ENCODE peak calls at places on chromosomes 16 and 17, in nine cellular contexts. W is hepatocyte, L is HFF-Myc, B is sciatic nerve, D is Right ventricle myocardium superior, K is esophagus squamous epithelium, C is HTR-8/SVneo, Y is NCI-H446, X is ovary. G is an unnamed sample.
A peak's percentile ranks its signal among the peaks of the same experiment; 100 is the strongest.

GRCh38 chr16:80806957-80807356 is 2.6 kb upstream of the CDYL2 start:
- DNase-seq in W (no peak), D (no peak), B (no peak), K (no peak), L (peak; percentile 24), Y (no peak), X (no peak), C (peak; percentile 53), G (no peak)

GRCh38 chr17:12987120-12987519 is 30.7 kb downstream of the ELAC2 start:
- DNase-seq in L (no peak), C (no peak), B (no peak), Y (no peak), W (no peak), K (no peak), D (no peak), X (no peak), G (no peak)

GRCh38 chr16:15725641-15726240 is 75.7 kb downstream of the NDE1 start:
- DNase-seq in L (no peak), W (no peak), X (no peak), K (no peak), Y (no peak), D (no peak), C (no peak), B (no peak), G (no peak)

GRCh38 chr16:50309527-50310307 is 43.4 kb downstream of the ADCY7 start:
- DNase-seq in K (no peak), B (no peak), W (peak; percentile 3), D (peak; percentile 46), C (peak; percentile 33), Y (no peak), L (no peak), X (peak; percentile 58), G (peak; percentile 27)

GRCh38 chr17:19558946-19559345 is 25.3 kb downstream of the SLC47A1 start:
- DNase-seq in X (no peak), Y (no peak), C (no peak), K (no peak), W (no peak), D (no peak), L (no peak), B (no peak), G (no peak)

GRCh38 chr17:20896153-20896649 is 146.6 kb downstream of the USP22 start:
- DNase-seq in B (peak; percentile 65), X (peak; percentile 70), D (peak; percentile 51), K (no peak), L (no peak), W (no peak), Y (no peak), C (peak; percentile 78), G (peak; percentile 31)

GRCh38 chr17:76725580-76726230 is 701 bp downstream of the JMJD6 start:
- DNase-seq in L (no peak), Y (no peak), D (peak; percentile 86), C (no peak), B (peak; percentile 85), X (peak; percentile 75), K (no peak), W (peak; percentile 81), G (peak; percentile 77)

GRCh38 chr17:62648247-62648953 is 20.9 kb downstream of the MRC2 start:
- DNase-seq in C (no peak), D (peak; percentile 55), Y (no peak), L (no peak), B (no peak), W (no peak), X (no peak), K (no peak), G (no peak)

GRCh38 chr16:77794586-77794985 is 6.2 kb downstream of the VAT1L start:
- DNase-seq in K (no peak), L (no peak), D (no peak), X (no peak), Y (no peak), B (no peak), W (no peak), C (no peak), G (no peak)

GRCh38 chr17:49748223-49748622 is 15.7 kb downstream of the FAM117A start:
- DNase-seq in L (no peak), B (no peak), X (no peak), Y (no peak), K (no peak), W (no peak), D (no peak), C (no peak), G (no peak)

GRCh38 chr17:66403846-66404597 is 101.6 kb downstream of the PRKCA start:
- DNase-seq in B (no peak), W (no peak), X (no peak), K (no peak), L (no peak), Y (no peak), C (no peak), D (no peak), G (no peak)

GRCh38 chr17:18382441-18383078 is 5.0 kb downstream of the EVPLL start:
- DNase-seq in B (peak; percentile 53), L (no peak), D (no peak), C (no peak), Y (no peak), K (no peak), X (no peak), W (no peak), G (peak; percentile 3)

GRCh38 chr17:79832211-79833109 is 6.8 kb downstream of the CBX4 start:
- DNase-seq in B (no peak), L (no peak), X (no peak), D (no peak), Y (no peak), W (peak; percentile 82), C (no peak), K (no peak), G (no peak)

GRCh38 chr17:78821961-78822360 is 18.7 kb downstream of the USP36 start:
- DNase-seq in B (no peak), L (no peak), D (no peak), W (no peak), K (no peak), Y (no peak), X (no peak), C (no peak), G (no peak)

GRCh38 chr17:78658281-78658785 is 81.1 kb upstream of the DNAH17 start:
- DNase-seq in Y (no peak), X (no peak), W (no peak), D (no peak), C (no peak), L (peak; percentile 36), B (peak; percentile 56), K (no peak), G (no peak)

GRCh38 chr17:64097196-64097936 is 32.6 kb downstream of the ERN1 start:
- DNase-seq in L (no peak), Y (no peak), C (peak; percentile 33), B (no peak), W (no peak), D (no peak), X (no peak), K (no peak), G (no peak)

GRCh38 chr16:50602126-50602525 is 53.9 kb downstream of the NKD1 start:
- DNase-seq in D (no peak), K (no peak), B (no peak), X (no peak), W (no peak), C (no peak), L (no peak), Y (no peak), G (no peak)

GRCh38 chr16:89084814-89085612 is 8.6 kb upstream of the ACSF3 start:
- DNase-seq in Y (no peak), W (no peak), D (no peak), B (no peak), C (no peak), K (no peak), L (no peak), X (no peak), G (no peak)

GRCh38 chr17:61250335-61250890 is 149.2 kb upstream of the TBX2 start:
- DNase-seq in Y (no peak), W (peak; percentile 34), K (no peak), X (no peak), D (no peak), C (no peak), B (no peak), L (no peak), G (no peak)

GRCh38 chr17:75738218-75738802 is 17.1 kb downstream of the ITGB4 start:
- DNase-seq in W (no peak), C (no peak), Y (no peak), X (no peak), D (peak; percentile 74), B (peak; percentile 73), K (no peak), L (no peak), G (no peak)

GRCh38 chr17:8057691-8058114 is 18.8 kb downstream of the ALOX15B start:
- DNase-seq in Y (peak; percentile 80), L (peak; percentile 78), W (peak; percentile 90), K (no peak), D (no peak), X (no peak), B (no peak), C (peak; percentile 87), G (peak; percentile 79)

GRCh38 chr17:337453-337852 is 15.2 kb downstream of the RPH3AL start:
- DNase-seq in X (no peak), W (no peak), L (no peak), B (peak; percentile 41), Y (no peak), C (no peak), K (no peak), D (no peak), G (no peak)

GRCh38 chr16:56855201-56855600 is 9.8 kb upstream of the SLC12A3 start:
- DNase-seq in L (no peak), K (no peak), B (no peak), Y (no peak), D (no peak), X (no peak), W (no peak), C (no peak), G (no peak)

GRCh38 chr16:87435399-87436224 is 43.5 kb downstream of the MAP1LC3B start:
- DNase-seq in B (no peak), K (no peak), C (no peak), W (no peak), D (peak; percentile 52), X (no peak), L (peak; percentile 86), Y (no peak), G (no peak)

GRCh38 chr16:28180660-28181556 is 30.9 kb downstream of the XPO6 start:
- DNase-seq in W (no peak), B (no peak), C (no peak), L (no peak), X (no peak), K (no peak), D (no peak), Y (no peak), G (no peak)

GRCh38 chr16:77869997-77870813 is 81.8 kb downstream of the VAT1L start:
- DNase-seq in W (peak; percentile 21), C (no peak), X (no peak), K (no peak), Y (no peak), L (no peak), D (peak; percentile 50), B (no peak), G (no peak)

GRCh38 chr17:69538795-69539194 is 124.3 kb downstream of the MAP2K6 start:
- DNase-seq in K (no peak), X (no peak), D (no peak), L (no peak), Y (no peak), W (no peak), B (no peak), C (no peak), G (no peak)

GRCh38 chr17:5700791-5701190 is 116.5 kb upstream of the NLRP1 start:
- DNase-seq in X (no peak), W (no peak), B (no peak), K (no peak), C (no peak), Y (no peak), D (no peak), L (no peak), G (no peak)

GRCh38 chr17:31869031-31869430 is 10.0 kb upstream of the COPRS start:
- DNase-seq in C (no peak), L (no peak), W (no peak), X (no peak), D (no peak), Y (no peak), B (no peak), K (no peak), G (no peak)

GRCh38 chr16:12098429-12099310 is 122.1 kb downstream of the SNX29 start:
- DNase-seq in L (no peak), K (no peak), W (no peak), D (no peak), Y (no peak), B (no peak), X (peak; percentile 46), C (no peak), G (no peak)

GRCh38 chr17:65537845-65538678 is 23.4 kb downstream of the AXIN2 start:
- DNase-seq in D (no peak), W (no peak), B (no peak), Y (no peak), C (no peak), L (no peak), K (no peak), X (no peak), G (no peak)